ENCODE peak calls at places on chromosomes 2 and 18, in five cellular contexts. One of them, this sample, is unnamed.

GRCh38 chr2:59777120-59777519 is 776.3 kb downstream of the BCL11A start:
- DNase-seq in left lung: no peak
- DNase-seq in choroid plexus epithelial cell: no peak
- DNase-seq in psoas muscle: no peak
- DNase-seq in K562: no peak
- DNase-seq in this sample: no peak

GRCh38 chr2:172995323-172996244 is 80.1 kb upstream of the MAP3K20 start:
- DNase-seq in choroid plexus epithelial cell: peak; percentile 85
- DNase-seq in psoas muscle: peak; percentile 19
- DNase-seq in left lung: no peak
- DNase-seq in K562: no peak
- DNase-seq in this sample: no peak

GRCh38 chr2:196849895-196850294 is 40.7 kb upstream of the C2orf66 start:
- DNase-seq in choroid plexus epithelial cell: peak; percentile 56
- DNase-seq in psoas muscle: no peak
- DNase-seq in K562: peak; percentile 8
- DNase-seq in left lung: no peak
- DNase-seq in this sample: no peak

GRCh38 chr18:51123936-51124486 is 73.5 kb downstream of the MEX3C start:
- DNase-seq in K562: no peak
- DNase-seq in psoas muscle: no peak
- DNase-seq in choroid plexus epithelial cell: no peak
- DNase-seq in left lung: no peak
- DNase-seq in this sample: no peak

GRCh38 chr2:61074100-61074499 is 8.4 kb downstream of the SANBR start:
- DNase-seq in K562: no peak
- DNase-seq in psoas muscle: no peak
- DNase-seq in left lung: no peak
- DNase-seq in choroid plexus epithelial cell: no peak
- DNase-seq in this sample: no peak

GRCh38 chr18:22302152-22302551 is 115.6 kb downstream of the CTAGE1 start:
- DNase-seq in psoas muscle: no peak
- DNase-seq in left lung: no peak
- DNase-seq in K562: no peak
- DNase-seq in choroid plexus epithelial cell: no peak
- DNase-seq in this sample: no peak

GRCh38 chr18:13175754-13176210 is 42.8 kb upstream of the LDLRAD4 start:
- DNase-seq in left lung: no peak
- DNase-seq in K562: no peak
- DNase-seq in choroid plexus epithelial cell: no peak
- DNase-seq in psoas muscle: no peak
- DNase-seq in this sample: no peak

GRCh38 chr2:950627-950992 is at the start of gene SNTG2:
- DNase-seq in psoas muscle: no peak
- DNase-seq in K562: peak; percentile 85
- DNase-seq in choroid plexus epithelial cell: no peak
- DNase-seq in left lung: no peak
- DNase-seq in this sample: peak; percentile 60

GRCh38 chr2:23425338-23425871 is 40.4 kb downstream of the KLHL29 start:
- DNase-seq in left lung: no peak
- DNase-seq in K562: no peak
- DNase-seq in choroid plexus epithelial cell: no peak
- DNase-seq in psoas muscle: no peak
- DNase-seq in this sample: no peak

GRCh38 chr2:98020516-98020915 is 24.8 kb upstream of the TMEM131 start:
- DNase-seq in left lung: no peak
- DNase-seq in choroid plexus epithelial cell: no peak
- DNase-seq in K562: no peak
- DNase-seq in psoas muscle: no peak
- DNase-seq in this sample: no peak

GRCh38 chr18:54069729-54070128 is 154.7 kb downstream of the MBD2 start:
- DNase-seq in psoas muscle: no peak
- DNase-seq in left lung: no peak
- DNase-seq in K562: no peak
- DNase-seq in choroid plexus epithelial cell: no peak
- DNase-seq in this sample: no peak

GRCh38 chr2:231674587-231675334 is 33.6 kb upstream of the PTMA start:
- DNase-seq in psoas muscle: peak; percentile 77
- DNase-seq in choroid plexus epithelial cell: peak; percentile 61
- DNase-seq in K562: peak; percentile 56
- DNase-seq in left lung: peak; percentile 88
- DNase-seq in this sample: peak; percentile 79
- H3K4me3 ChIP-seq in psoas muscle: no peak overlapping the region
- H3K4me3 ChIP-seq in choroid plexus epithelial cell: no peak overlapping the region
- H3K4me3 ChIP-seq in K562: no peak overlapping the region
- H3K4me3 ChIP-seq in left lung: no peak overlapping the region
- H3K4me3 ChIP-seq in this sample: no peak overlapping the region

DNA sequence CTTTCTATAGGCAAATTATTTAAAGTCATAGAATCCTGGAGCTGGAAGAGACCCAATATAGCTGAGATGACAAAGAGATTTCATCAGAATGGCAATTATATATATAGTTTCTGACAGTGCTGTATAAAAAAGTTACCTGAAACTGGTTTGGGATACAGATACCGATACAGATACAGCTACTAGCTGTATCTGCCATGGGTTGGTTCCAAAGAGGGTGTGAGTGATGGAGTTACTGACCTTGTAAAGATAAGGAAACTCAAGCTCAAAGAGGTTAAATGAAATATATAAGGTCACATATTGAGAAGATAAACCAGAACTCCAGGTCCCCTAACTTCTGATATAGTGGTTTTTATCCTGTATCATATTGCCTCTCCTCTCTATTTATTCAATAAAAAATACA is 10.9 kb downstream of the PELI1 start:
- DNase-seq in left lung: no peak
- DNase-seq in K562: no peak
- DNase-seq in psoas muscle: no peak
- DNase-seq in choroid plexus epithelial cell: no peak
- DNase-seq in this sample: no peak
- H3K4me3 ChIP-seq in left lung: no peak overlapping the region
- H3K4me3 ChIP-seq in K562: no peak overlapping the region
- H3K4me3 ChIP-seq in psoas muscle: no peak overlapping the region
- H3K4me3 ChIP-seq in choroid plexus epithelial cell: no peak overlapping the region
- H3K4me3 ChIP-seq in this sample: no peak overlapping the region

GRCh38 chr2:95346236-95346737 is 49.1 kb downstream of the KCNIP3 start:
- DNase-seq in psoas muscle: peak; percentile 70
- DNase-seq in K562: peak; percentile 89
- DNase-seq in left lung: peak; percentile 84
- DNase-seq in choroid plexus epithelial cell: peak; percentile 25
- DNase-seq in this sample: peak; percentile 78
- H3K4me3 ChIP-seq in psoas muscle: peak overlapping the region; percentile 80
- H3K4me3 ChIP-seq in K562: peak overlapping the region; percentile 45
- H3K4me3 ChIP-seq in left lung: peak overlapping the region; percentile 59
- H3K4me3 ChIP-seq in choroid plexus epithelial cell: peak overlapping the region; percentile 57
- H3K4me3 ChIP-seq in this sample: peak overlapping the region; percentile 48

GRCh38 chr18:52340466-52341378 is 725 bp downstream of the DCC start:
- DNase-seq in choroid plexus epithelial cell: peak; percentile 12
- DNase-seq in K562: no peak
- DNase-seq in psoas muscle: no peak
- DNase-seq in left lung: peak; percentile 66
- DNase-seq in this sample: no peak
- H3K4me3 ChIP-seq in choroid plexus epithelial cell: peak overlapping the region; percentile 43
- H3K4me3 ChIP-seq in K562: no peak overlapping the region
- H3K4me3 ChIP-seq in psoas muscle: no peak overlapping the region
- H3K4me3 ChIP-seq in left lung: no peak overlapping the region
- H3K4me3 ChIP-seq in this sample: no peak overlapping the region